ENCODE peak calls at places on chromosomes 6 and 20, in ten cellular contexts. One of them, this sample, is unnamed.

GRCh38 chr20:4053516-4053919 is 38.2 kb upstream of the RNF24 start:
- DNase-seq in mesenchymal stem cell: peak; percentile 59
- DNase-seq in uterus: no peak
- DNase-seq in CD8-positive, alpha-beta T cell: no peak
- DNase-seq in mammary epithelial cell: peak; percentile 83
- DNase-seq in aorta: no peak
- DNase-seq in upper lobe of right lung: no peak
- DNase-seq in ovary: no peak
- DNase-seq in body of pancreas: no peak
- DNase-seq in GM23248: peak; percentile 82
- DNase-seq in this sample: no peak

GRCh38 chr6:34349226-34349625 is 43.2 kb downstream of the NUDT3 start:
- DNase-seq in aorta: no peak
- DNase-seq in CD8-positive, alpha-beta T cell: no peak
- DNase-seq in GM23248: peak; percentile 15
- DNase-seq in body of pancreas: no peak
- DNase-seq in uterus: no peak
- DNase-seq in upper lobe of right lung: no peak
- DNase-seq in ovary: no peak
- DNase-seq in mammary epithelial cell: peak; percentile 8
- DNase-seq in mesenchymal stem cell: no peak
- DNase-seq in this sample: no peak

GRCh38 chr6:3312604-3313167 is 53.9 kb downstream of the PSMG4 start:
- DNase-seq in mesenchymal stem cell: no peak
- DNase-seq in upper lobe of right lung: peak; percentile 58
- DNase-seq in mammary epithelial cell: no peak
- DNase-seq in ovary: no peak
- DNase-seq in body of pancreas: no peak
- DNase-seq in GM23248: no peak
- DNase-seq in aorta: peak; percentile 73
- DNase-seq in uterus: no peak
- DNase-seq in CD8-positive, alpha-beta T cell: no peak
- DNase-seq in this sample: peak; percentile 70

GRCh38 chr6:32194388-32194787 is 1.9 kb upstream of the GPSM3 start:
- DNase-seq in upper lobe of right lung: no peak
- DNase-seq in uterus: no peak
- DNase-seq in GM23248: no peak
- DNase-seq in ovary: no peak
- DNase-seq in CD8-positive, alpha-beta T cell: no peak
- DNase-seq in mesenchymal stem cell: no peak
- DNase-seq in body of pancreas: no peak
- DNase-seq in aorta: no peak
- DNase-seq in mammary epithelial cell: no peak
- DNase-seq in this sample: no peak

GRCh38 chr6:163897030-163897429 is 482.5 kb downstream of the QKI start:
- DNase-seq in aorta: no peak
- DNase-seq in upper lobe of right lung: no peak
- DNase-seq in mesenchymal stem cell: no peak
- DNase-seq in GM23248: peak; percentile 32
- DNase-seq in CD8-positive, alpha-beta T cell: no peak
- DNase-seq in mammary epithelial cell: no peak
- DNase-seq in body of pancreas: no peak
- DNase-seq in ovary: no peak
- DNase-seq in uterus: no peak
- DNase-seq in this sample: no peak

GRCh38 chr6:73652637-73653570 is 888 bp downstream of the SLC17A5 start:
- DNase-seq in GM23248: peak; percentile 76
- DNase-seq in uterus: peak; percentile 41
- DNase-seq in ovary: peak; percentile 18
- DNase-seq in body of pancreas: peak; percentile 56
- DNase-seq in mesenchymal stem cell: peak; percentile 76
- DNase-seq in CD8-positive, alpha-beta T cell: peak; percentile 78
- DNase-seq in upper lobe of right lung: peak; percentile 79
- DNase-seq in aorta: peak; percentile 83
- DNase-seq in mammary epithelial cell: peak; percentile 59
- DNase-seq in this sample: peak; percentile 82

GRCh38 chr6:133542056-133542821 is 301.1 kb downstream of the EYA4 start:
- DNase-seq in mesenchymal stem cell: no peak
- DNase-seq in GM23248: peak; percentile 5
- DNase-seq in uterus: no peak
- DNase-seq in mammary epithelial cell: no peak
- DNase-seq in aorta: no peak
- DNase-seq in ovary: no peak
- DNase-seq in CD8-positive, alpha-beta T cell: no peak
- DNase-seq in upper lobe of right lung: no peak
- DNase-seq in body of pancreas: no peak
- DNase-seq in this sample: no peak

GRCh38 chr6:106574729-106575458 is 54.4 kb downstream of the RTN4IP1 start:
- DNase-seq in upper lobe of right lung: no peak
- DNase-seq in aorta: no peak
- DNase-seq in mammary epithelial cell: peak; percentile 48
- DNase-seq in body of pancreas: no peak
- DNase-seq in GM23248: peak; percentile 90
- DNase-seq in CD8-positive, alpha-beta T cell: no peak
- DNase-seq in ovary: no peak
- DNase-seq in uterus: no peak
- DNase-seq in mesenchymal stem cell: peak; percentile 85
- DNase-seq in this sample: no peak

GRCh38 chr6:162636167-162636566 is 91.4 kb downstream of the PRKN start:
- DNase-seq in CD8-positive, alpha-beta T cell: no peak
- DNase-seq in body of pancreas: no peak
- DNase-seq in GM23248: no peak
- DNase-seq in mammary epithelial cell: no peak
- DNase-seq in aorta: no peak
- DNase-seq in mesenchymal stem cell: no peak
- DNase-seq in ovary: no peak
- DNase-seq in upper lobe of right lung: no peak
- DNase-seq in uterus: no peak
- DNase-seq in this sample: no peak

GRCh38 chr6:1840491-1841121 is 230.9 kb downstream of the FOXC1 start:
- DNase-seq in body of pancreas: peak; percentile 47
- DNase-seq in GM23248: no peak
- DNase-seq in CD8-positive, alpha-beta T cell: no peak
- DNase-seq in upper lobe of right lung: no peak
- DNase-seq in mammary epithelial cell: no peak
- DNase-seq in uterus: no peak
- DNase-seq in mesenchymal stem cell: no peak
- DNase-seq in ovary: no peak
- DNase-seq in aorta: no peak
- DNase-seq in this sample: peak; percentile 32

GRCh38 chr20:20465259-20465658 is 97.4 kb downstream of the INSM1 start:
- DNase-seq in mammary epithelial cell: no peak
- DNase-seq in aorta: no peak
- DNase-seq in GM23248: peak; percentile 23
- DNase-seq in mesenchymal stem cell: no peak
- DNase-seq in CD8-positive, alpha-beta T cell: no peak
- DNase-seq in ovary: no peak
- DNase-seq in uterus: no peak
- DNase-seq in body of pancreas: no peak
- DNase-seq in upper lobe of right lung: no peak
- DNase-seq in this sample: no peak

GRCh38 chr20:23061262-23061661 is 11.8 kb upstream of the THBD start:
- DNase-seq in body of pancreas: no peak
- DNase-seq in uterus: no peak
- DNase-seq in mesenchymal stem cell: no peak
- DNase-seq in GM23248: no peak
- DNase-seq in ovary: no peak
- DNase-seq in mammary epithelial cell: no peak
- DNase-seq in CD8-positive, alpha-beta T cell: no peak
- DNase-seq in aorta: no peak
- DNase-seq in upper lobe of right lung: no peak
- DNase-seq in this sample: no peak

GRCh38 chr20:23060629-23061028 is 11.2 kb upstream of the THBD start:
- DNase-seq in mammary epithelial cell: no peak
- DNase-seq in uterus: no peak
- DNase-seq in CD8-positive, alpha-beta T cell: no peak
- DNase-seq in aorta: no peak
- DNase-seq in ovary: no peak
- DNase-seq in body of pancreas: no peak
- DNase-seq in GM23248: no peak
- DNase-seq in mesenchymal stem cell: peak; percentile 52
- DNase-seq in upper lobe of right lung: no peak
- DNase-seq in this sample: no peak

GRCh38 chr20:23063573-23063972 is 14.1 kb upstream of the THBD start:
- DNase-seq in uterus: no peak
- DNase-seq in aorta: no peak
- DNase-seq in GM23248: no peak
- DNase-seq in mammary epithelial cell: no peak
- DNase-seq in body of pancreas: no peak
- DNase-seq in ovary: no peak
- DNase-seq in upper lobe of right lung: no peak
- DNase-seq in mesenchymal stem cell: no peak
- DNase-seq in CD8-positive, alpha-beta T cell: no peak
- DNase-seq in this sample: no peak

GRCh38 chr20:23062632-23063031 is 13.2 kb upstream of the THBD start:
- DNase-seq in ovary: no peak
- DNase-seq in uterus: no peak
- DNase-seq in mesenchymal stem cell: no peak
- DNase-seq in upper lobe of right lung: no peak
- DNase-seq in GM23248: no peak
- DNase-seq in CD8-positive, alpha-beta T cell: no peak
- DNase-seq in aorta: no peak
- DNase-seq in mammary epithelial cell: no peak
- DNase-seq in body of pancreas: no peak
- DNase-seq in this sample: no peak

GRCh38 chr20:23061713-23062561 is 12.5 kb upstream of the THBD start:
- DNase-seq in GM23248: peak; percentile 91
- DNase-seq in mammary epithelial cell: no peak
- DNase-seq in CD8-positive, alpha-beta T cell: no peak
- DNase-seq in aorta: peak; percentile 81
- DNase-seq in mesenchymal stem cell: peak; percentile 92
- DNase-seq in ovary: peak; percentile 60
- DNase-seq in body of pancreas: no peak
- DNase-seq in upper lobe of right lung: no peak
- DNase-seq in uterus: peak; percentile 36
- DNase-seq in this sample: peak; percentile 68
- H3K27ac ChIP-seq in GM23248: peak overlapping the region; percentile 46
- H3K27ac ChIP-seq in mammary epithelial cell: no peak overlapping the region
- H3K27ac ChIP-seq in CD8-positive, alpha-beta T cell: no peak overlapping the region
- H3K27ac ChIP-seq in aorta: peak overlapping the region; percentile 99
- H3K27ac ChIP-seq in mesenchymal stem cell: no peak overlapping the region
- H3K27ac ChIP-seq in ovary: peak overlapping the region; percentile 13
- H3K27ac ChIP-seq in body of pancreas: peak overlapping the region; percentile 14
- H3K27ac ChIP-seq in upper lobe of right lung: peak overlapping the region; percentile 32
- H3K27ac ChIP-seq in uterus: peak overlapping the region; percentile 69
- H3K27ac ChIP-seq in this sample: peak overlapping the region; percentile 74

DNA sequence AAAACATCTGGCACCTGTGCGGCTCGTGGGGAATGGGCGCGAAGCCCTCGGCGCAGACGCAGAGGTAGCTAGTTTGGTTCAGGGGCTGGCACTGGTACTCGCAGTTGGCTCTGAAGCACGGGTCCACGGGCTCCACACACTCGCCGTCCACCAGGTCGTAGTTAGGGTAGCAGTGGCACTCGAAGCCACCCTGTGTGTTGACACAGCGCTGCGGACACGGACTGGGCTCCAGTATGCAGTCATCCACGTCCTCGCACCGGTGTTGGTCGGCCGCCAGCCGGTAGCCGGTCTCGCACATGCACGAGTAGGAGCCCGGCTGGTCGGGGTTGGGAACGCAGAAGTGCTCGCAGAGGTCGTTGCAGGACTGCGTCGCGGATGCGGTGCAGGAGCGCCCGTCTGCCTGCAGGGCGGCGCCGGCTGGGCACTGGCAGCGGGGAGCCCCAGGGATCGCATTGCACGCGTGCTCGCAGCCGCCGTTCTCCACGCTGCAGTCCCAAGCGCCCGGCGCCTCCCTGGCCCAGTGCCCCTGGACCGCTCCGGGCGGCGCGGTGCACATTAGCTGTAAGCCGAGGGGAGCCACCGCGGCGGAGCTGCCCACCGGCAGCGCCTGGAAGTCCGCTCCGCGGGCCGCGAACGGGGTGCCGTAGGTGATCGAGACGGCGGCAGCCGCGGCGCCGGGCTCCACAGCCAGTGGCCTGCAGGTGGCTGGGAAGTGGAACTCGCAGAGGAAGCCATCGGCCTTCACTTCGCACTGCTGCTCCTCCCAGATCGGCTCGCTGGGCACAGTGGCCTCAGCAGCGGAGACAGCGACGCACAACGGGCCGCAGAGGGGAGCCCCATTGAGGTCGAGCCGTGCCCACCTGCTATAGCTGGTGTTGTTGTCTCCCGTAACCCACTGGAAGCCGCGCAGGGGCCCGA is 930 bp downstream of the THBD start:
- DNase-seq in aorta: peak; percentile 89
- DNase-seq in ovary: no peak
- DNase-seq in CD8-positive, alpha-beta T cell: no peak
- DNase-seq in upper lobe of right lung: peak; percentile 88
- DNase-seq in mesenchymal stem cell: peak; percentile 49
- DNase-seq in uterus: peak; percentile 22
- DNase-seq in GM23248: peak; percentile 78
- DNase-seq in mammary epithelial cell: peak; percentile 39
- DNase-seq in body of pancreas: peak; percentile 27
- DNase-seq in this sample: peak; percentile 89
- H3K4me3 ChIP-seq in aorta: peak overlapping the region; percentile 41
- H3K4me3 ChIP-seq in ovary: peak overlapping the region; percentile 36
- H3K4me3 ChIP-seq in CD8-positive, alpha-beta T cell: no peak overlapping the region
- H3K4me3 ChIP-seq in upper lobe of right lung: peak overlapping the region; percentile 68
- H3K4me3 ChIP-seq in mesenchymal stem cell: peak overlapping the region; percentile 59
- H3K4me3 ChIP-seq in uterus: peak overlapping the region; percentile 13
- H3K4me3 ChIP-seq in GM23248: peak overlapping the region; percentile 77
- H3K4me3 ChIP-seq in mammary epithelial cell: peak overlapping the region; percentile 53
- H3K4me3 ChIP-seq in body of pancreas: no peak overlapping the region
- H3K4me3 ChIP-seq in this sample: peak overlapping the region; percentile 39

DNA sequence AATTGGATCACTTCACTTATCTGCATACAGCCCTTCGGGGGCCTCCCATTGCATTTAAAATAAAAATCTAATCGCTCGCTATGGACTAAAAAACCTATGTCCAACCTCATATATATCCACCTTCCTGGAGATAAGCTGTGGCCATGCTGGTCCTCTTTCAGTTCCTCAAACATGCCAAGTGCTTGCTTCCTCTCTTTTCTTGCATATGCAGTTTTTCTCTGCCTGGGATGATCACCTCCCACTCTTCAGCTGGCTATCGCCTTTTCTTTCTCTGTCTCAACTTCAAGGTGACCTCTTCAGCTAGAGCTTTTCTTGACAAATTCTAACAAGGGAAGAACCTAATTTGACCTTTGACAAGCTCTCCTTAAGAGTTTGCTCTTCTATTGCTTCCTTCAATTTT is 5.6 kb upstream of the TFB1M start:
- DNase-seq in CD8-positive, alpha-beta T cell: no peak
- DNase-seq in mammary epithelial cell: no peak
- DNase-seq in upper lobe of right lung: no peak
- DNase-seq in GM23248: no peak
- DNase-seq in mesenchymal stem cell: no peak
- DNase-seq in uterus: no peak
- DNase-seq in aorta: no peak
- DNase-seq in body of pancreas: no peak
- DNase-seq in ovary: no peak
- DNase-seq in this sample: no peak
- H3K4me1 ChIP-seq in CD8-positive, alpha-beta T cell: no peaks in the 10 kb centered on the region
- H3K4me1 ChIP-seq in mammary epithelial cell: peaks cover 11% of the 10 kb centered on the region
- H3K4me1 ChIP-seq in upper lobe of right lung: no peaks in the 10 kb centered on the region
- H3K4me1 ChIP-seq in GM23248: peaks cover 7% of the 10 kb centered on the region
- H3K4me1 ChIP-seq in mesenchymal stem cell: no peaks in the 10 kb centered on the region
- H3K4me1 ChIP-seq in uterus: no peaks in the 10 kb centered on the region
- H3K4me1 ChIP-seq in aorta: no peaks in the 10 kb centered on the region
- H3K4me1 ChIP-seq in body of pancreas: peaks cover 4% of the 10 kb centered on the region
- H3K4me1 ChIP-seq in ovary: no peaks in the 10 kb centered on the region
- H3K4me1 ChIP-seq in this sample: no peaks in the 10 kb centered on the region

GRCh38 chr6:152502421-152503188 is 134.6 kb downstream of the SYNE1 start:
- DNase-seq in body of pancreas: no peak
- DNase-seq in GM23248: no peak
- DNase-seq in CD8-positive, alpha-beta T cell: no peak
- DNase-seq in ovary: no peak
- DNase-seq in uterus: no peak
- DNase-seq in mesenchymal stem cell: no peak
- DNase-seq in mammary epithelial cell: no peak
- DNase-seq in aorta: no peak
- DNase-seq in upper lobe of right lung: no peak
- DNase-seq in this sample: no peak

GRCh38 chr6:152496731-152497130 is 140.4 kb downstream of the SYNE1 start:
- DNase-seq in aorta: no peak
- DNase-seq in ovary: no peak
- DNase-seq in GM23248: no peak
- DNase-seq in upper lobe of right lung: no peak
- DNase-seq in mesenchymal stem cell: no peak
- DNase-seq in CD8-positive, alpha-beta T cell: no peak
- DNase-seq in uterus: no peak
- DNase-seq in mammary epithelial cell: no peak
- DNase-seq in body of pancreas: no peak
- DNase-seq in this sample: no peak
- H3K27ac ChIP-seq in aorta: no peak overlapping the region
- H3K27ac ChIP-seq in ovary: no peak overlapping the region
- H3K27ac ChIP-seq in GM23248: no peak overlapping the region
- H3K27ac ChIP-seq in upper lobe of right lung: no peak overlapping the region
- H3K27ac ChIP-seq in mesenchymal stem cell: no peak overlapping the region
- H3K27ac ChIP-seq in CD8-positive, alpha-beta T cell: no peak overlapping the region
- H3K27ac ChIP-seq in uterus: no peak overlapping the region
- H3K27ac ChIP-seq in mammary epithelial cell: no peak overlapping the region
- H3K27ac ChIP-seq in body of pancreas: no peak overlapping the region
- H3K27ac ChIP-seq in this sample: no peak overlapping the region

This sample was measured in right cardiac atrium.